ENCODE peak calls at places on chromosomes 5 and 9, in eight cellular contexts. B is AG10803, U is cardiac fibroblast, E is cardiac muscle cell, Z is A549, O is GM12865, W is pancreas, V is upper lobe of right lung. T is an unnamed sample.

GRCh38 chr9:114313186-114313585 is 9.7 kb upstream of the ORM1 start:
- DNase-seq in B (peak; percentile 26), U (no peak), E (no peak), Z (no peak), O (no peak), W (no peak), V (no peak), T (no peak)

GRCh38 chr9:98368366-98369065 is 113.1 kb upstream of the TBC1D2 start:
- DNase-seq in B (no peak), U (peak; percentile 62), E (peak; percentile 53), Z (no peak), O (no peak), W (no peak), V (peak; percentile 19), T (no peak)

GRCh38 chr9:128920381-128921058 is at the start of gene PHYHD1:
- DNase-seq in B (peak; percentile 87), U (peak; percentile 82), E (peak; percentile 71), Z (no peak), O (no peak), W (peak; percentile 62), V (peak; percentile 87), T (no peak)

GRCh38 chr5:142242272-142242671 is 82.5 kb downstream of the SPRY4 start:
- DNase-seq in B (no peak), U (no peak), E (no peak), Z (no peak), O (no peak), W (no peak), V (no peak), T (no peak)

GRCh38 chr5:119360905-119361605 is 5.2 kb downstream of the TNFAIP8 start:
- DNase-seq in B (peak; percentile 71), U (peak; percentile 70), E (peak; percentile 66), Z (no peak), O (no peak), W (no peak), V (no peak), T (no peak)

GRCh38 chr9:73133921-73134407 is 17.7 kb upstream of the ANXA1 start:
- DNase-seq in B (no peak), U (peak; percentile 82), E (no peak), Z (peak; percentile 95), O (peak; percentile 50), W (no peak), V (no peak), T (no peak)

GRCh38 chr9:101421653-101422065 is 13.9 kb downstream of the ALDOB start:
- DNase-seq in B (no peak), U (peak; percentile 62), E (no peak), Z (peak; percentile 12), O (no peak), W (peak; percentile 65), V (no peak), T (no peak)

GRCh38 chr9:93869863-93870262 is 85.3 kb downstream of the BARX1 start:
- DNase-seq in B (no peak), U (no peak), E (no peak), Z (no peak), O (no peak), W (no peak), V (no peak), T (no peak)

GRCh38 chr5:87741891-87742290 is 329.2 kb upstream of the CCNH start:
- DNase-seq in B (no peak), U (no peak), E (no peak), Z (no peak), O (no peak), W (no peak), V (no peak), T (no peak)

DNA sequence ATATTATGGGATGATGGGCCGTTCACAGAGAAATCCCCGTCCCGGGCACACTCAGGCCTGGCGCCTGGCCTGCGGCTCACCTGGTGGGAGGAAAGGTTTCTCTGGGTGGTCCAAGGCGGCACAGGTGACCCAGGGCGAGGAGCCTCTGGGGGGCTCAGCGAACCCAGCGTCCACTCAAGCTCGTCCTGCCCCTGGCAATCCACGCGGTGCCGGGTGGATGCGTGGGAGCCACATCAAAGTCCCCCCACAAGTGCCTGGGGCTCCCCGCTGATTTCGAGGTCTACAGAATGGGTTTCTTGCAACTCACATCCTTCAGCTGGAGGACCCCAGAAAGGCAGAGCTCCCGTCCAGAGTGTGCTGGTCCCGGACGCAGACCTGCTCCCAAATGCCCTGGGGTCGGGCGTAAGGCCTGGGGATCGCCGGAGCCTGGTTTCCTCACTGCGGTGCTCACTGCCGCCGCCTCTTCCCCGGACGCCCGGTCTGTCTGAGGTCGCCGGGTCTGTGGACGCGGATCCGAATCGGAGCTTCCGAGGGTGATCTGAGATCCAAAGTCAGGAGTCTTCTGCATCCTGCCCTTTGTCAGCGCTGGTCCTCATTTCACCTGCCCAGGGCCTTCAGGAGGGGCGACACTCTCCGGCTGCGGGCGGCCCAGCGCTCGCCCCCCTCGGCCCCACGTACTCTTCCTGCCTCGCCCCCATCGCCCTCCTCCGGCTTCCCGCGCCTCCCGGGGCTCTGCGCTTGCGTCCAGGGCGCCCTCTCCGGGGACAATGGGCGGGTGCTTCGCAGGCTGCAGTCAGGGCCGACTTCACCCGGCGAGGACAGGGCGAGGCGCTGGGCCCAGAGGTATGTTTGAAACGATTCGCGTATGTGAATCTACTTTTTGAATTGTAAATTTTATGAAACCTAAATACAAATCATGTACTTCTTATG is 20.0 kb upstream of the RUFY1 start:
- DNase-seq in B (peak; percentile 25), U (peak; percentile 40), E (peak; percentile 67), Z (peak; percentile 29), O (peak; percentile 62), W (no peak), V (peak; percentile 83), T (no peak)
- TF ChIP-seq CTCF in B (peak; percentile 20), U (peak; percentile 20), E (peak; percentile 45), Z (no peak), O (no peak), W (no peak), V (peak; percentile 48), T (no peak)

GRCh38 chr9:87824216-87824875 is 58.3 kb upstream of the SPATA31E1 start:
- DNase-seq in B (no peak), U (no peak), E (no peak), Z (no peak), O (no peak), W (no peak), V (no peak), T (no peak)
- H3K4me3 ChIP-seq in B (no peak overlapping the region), U (no peak overlapping the region), E (no peak overlapping the region), Z (no peak overlapping the region), O (no peak overlapping the region), W (no peak overlapping the region), V (no peak overlapping the region), T (no peak overlapping the region)

GRCh38 chr5:152584103-152584502 is 179.0 kb upstream of the NMUR2 start:
- DNase-seq in B (no peak), U (no peak), E (no peak), Z (no peak), O (no peak), W (no peak), V (no peak), T (no peak)
- TF ChIP-seq CTCF in B (no peak), U (no peak), E (no peak), Z (no peak), O (no peak), W (no peak), V (no peak), T (no peak)

DNA sequence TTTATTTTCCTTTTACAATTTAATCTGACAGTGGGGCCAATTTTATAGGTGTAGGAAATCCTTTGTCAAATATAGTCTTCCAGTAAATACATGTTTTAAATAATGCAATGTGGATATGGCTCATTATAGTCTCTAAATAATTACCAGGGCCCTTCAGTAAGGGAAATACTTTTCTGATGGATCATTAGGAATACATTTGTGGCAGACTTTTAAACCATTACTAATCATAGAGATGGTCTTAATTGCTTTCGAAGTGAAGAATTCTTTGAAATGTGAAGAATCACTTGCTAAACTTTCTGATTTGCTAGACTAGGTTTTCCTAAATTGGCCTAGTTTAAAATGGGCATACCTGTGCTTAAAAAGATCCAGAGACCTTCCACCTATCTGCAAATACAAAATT is 105.6 kb upstream of the ELL2 start:
- DNase-seq in B (peak; percentile 47), U (no peak), E (no peak), Z (no peak), O (no peak), W (no peak), V (no peak), T (no peak)
- H3K4me3 ChIP-seq in B (no peak overlapping the region), U (no peak overlapping the region), E (no peak overlapping the region), Z (no peak overlapping the region), O (no peak overlapping the region), W (no peak overlapping the region), V (no peak overlapping the region), T (no peak overlapping the region)

DNA sequence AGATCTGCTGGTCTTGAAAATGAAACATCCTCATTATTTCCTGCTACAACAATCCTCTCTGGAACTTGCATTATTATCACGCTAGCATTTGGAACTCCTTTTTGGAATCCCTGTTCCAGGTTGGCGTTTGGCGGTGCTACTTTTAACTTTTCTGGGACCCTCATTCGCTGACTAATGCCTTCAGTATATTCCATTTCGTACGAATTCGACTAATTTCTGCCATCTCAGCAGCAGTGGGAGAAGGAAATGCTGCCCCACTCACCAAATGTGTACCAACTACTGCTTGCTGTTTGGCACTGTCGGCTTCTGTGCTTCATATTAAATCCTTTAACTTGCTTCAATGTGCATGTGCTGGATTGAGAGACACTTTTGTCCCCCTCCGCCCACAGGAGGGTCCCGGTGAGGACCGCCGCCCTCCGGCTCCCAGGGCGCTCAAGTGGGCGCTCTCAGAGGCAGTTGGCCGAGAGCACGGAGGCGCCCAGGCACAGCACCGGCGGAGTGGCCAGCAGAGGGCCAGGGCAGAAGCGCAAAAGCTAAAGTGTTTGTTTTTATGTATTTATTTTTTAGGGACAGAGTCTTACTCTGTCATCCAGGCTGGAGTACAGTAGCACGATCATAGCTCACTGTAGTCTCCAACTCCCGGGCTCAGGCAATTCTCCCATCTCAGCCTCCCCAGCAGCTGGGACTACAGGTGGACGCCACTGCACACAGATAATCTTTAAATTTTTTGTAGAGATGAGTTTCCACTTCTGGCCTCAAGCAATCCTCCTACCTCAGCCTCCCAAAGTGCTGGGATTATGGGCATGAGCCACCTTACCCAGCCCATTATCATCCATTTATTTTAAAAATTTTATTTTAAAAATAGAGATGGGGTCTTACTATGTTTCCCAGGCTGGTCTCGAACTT is 11.9 kb downstream of the PDE6A start:
- DNase-seq in B (no peak), U (no peak), E (no peak), Z (peak; percentile 69), O (no peak), W (no peak), V (no peak), T (no peak)
- TF ChIP-seq CTCF in B (peak; percentile 38), U (peak; percentile 34), E (peak; percentile 47), Z (peak; percentile 78), O (no peak), W (peak; percentile 37), V (peak; percentile 39), T (peak; percentile 18)